ENCODE peak calls at places on chromosomes 3 and 15, in ten cellular contexts. One of them, this sample, is unnamed.

GRCh38 chr3:141122455-141123030 is 71.4 kb downstream of the SPSB4 start:
- DNase-seq in psoas muscle: no peak
- DNase-seq in HFF-Myc: no peak
- DNase-seq in IMR-90: no peak
- DNase-seq in GM20000: no peak
- DNase-seq in bronchial epithelial cell: no peak
- DNase-seq in neural crest cell: no peak
- DNase-seq in Calu3: no peak
- DNase-seq in BJ: no peak
- DNase-seq in RWPE1: no peak
- DNase-seq in this sample: no peak

GRCh38 chr15:101325263-101326025 is 30.4 kb upstream of the SNRPA1 start:
- DNase-seq in HFF-Myc: no peak
- DNase-seq in psoas muscle: no peak
- DNase-seq in neural crest cell: no peak
- DNase-seq in IMR-90: no peak
- DNase-seq in GM20000: no peak
- DNase-seq in Calu3: no peak
- DNase-seq in bronchial epithelial cell: no peak
- DNase-seq in RWPE1: no peak
- DNase-seq in BJ: no peak
- DNase-seq in this sample: no peak

GRCh38 chr3:175246766-175247165 is 387.6 kb downstream of the NAALADL2 start:
- DNase-seq in RWPE1: no peak
- DNase-seq in IMR-90: peak; percentile 41
- DNase-seq in GM20000: no peak
- DNase-seq in bronchial epithelial cell: no peak
- DNase-seq in BJ: no peak
- DNase-seq in neural crest cell: no peak
- DNase-seq in HFF-Myc: no peak
- DNase-seq in Calu3: no peak
- DNase-seq in psoas muscle: no peak
- DNase-seq in this sample: no peak

GRCh38 chr15:36643551-36643950 is 64.1 kb downstream of the CDIN1 start:
- DNase-seq in HFF-Myc: no peak
- DNase-seq in RWPE1: peak; percentile 17
- DNase-seq in BJ: no peak
- DNase-seq in IMR-90: peak; percentile 29
- DNase-seq in Calu3: peak; percentile 0
- DNase-seq in GM20000: no peak
- DNase-seq in psoas muscle: no peak
- DNase-seq in bronchial epithelial cell: peak; percentile 44
- DNase-seq in neural crest cell: no peak
- DNase-seq in this sample: no peak

GRCh38 chr3:20316238-20316637 is 130.2 kb upstream of the SGO1 start:
- DNase-seq in bronchial epithelial cell: no peak
- DNase-seq in neural crest cell: no peak
- DNase-seq in RWPE1: no peak
- DNase-seq in HFF-Myc: no peak
- DNase-seq in BJ: no peak
- DNase-seq in Calu3: no peak
- DNase-seq in GM20000: no peak
- DNase-seq in psoas muscle: no peak
- DNase-seq in IMR-90: no peak
- DNase-seq in this sample: no peak

GRCh38 chr3:178748874-178749273 is 212.6 kb downstream of the KCNMB2 start:
- DNase-seq in IMR-90: no peak
- DNase-seq in psoas muscle: no peak
- DNase-seq in BJ: no peak
- DNase-seq in HFF-Myc: no peak
- DNase-seq in RWPE1: no peak
- DNase-seq in bronchial epithelial cell: no peak
- DNase-seq in Calu3: no peak
- DNase-seq in GM20000: no peak
- DNase-seq in neural crest cell: no peak
- DNase-seq in this sample: no peak

GRCh38 chr3:115232167-115232566 is 85.1 kb upstream of the ZBTB20 start:
- DNase-seq in BJ: no peak
- DNase-seq in neural crest cell: no peak
- DNase-seq in psoas muscle: no peak
- DNase-seq in RWPE1: no peak
- DNase-seq in bronchial epithelial cell: no peak
- DNase-seq in Calu3: no peak
- DNase-seq in HFF-Myc: no peak
- DNase-seq in IMR-90: peak; percentile 41
- DNase-seq in GM20000: no peak
- DNase-seq in this sample: no peak

GRCh38 chr3:66372681-66373350 is 128.0 kb downstream of the LRIG1 start:
- DNase-seq in IMR-90: peak; percentile 20
- DNase-seq in Calu3: no peak
- DNase-seq in psoas muscle: no peak
- DNase-seq in neural crest cell: no peak
- DNase-seq in HFF-Myc: no peak
- DNase-seq in bronchial epithelial cell: peak; percentile 21
- DNase-seq in RWPE1: no peak
- DNase-seq in BJ: no peak
- DNase-seq in GM20000: peak; percentile 36
- DNase-seq in this sample: no peak

GRCh38 chr15:89004726-89005030 is 83.6 kb upstream of the ABHD2 start:
- DNase-seq in IMR-90: no peak
- DNase-seq in GM20000: no peak
- DNase-seq in HFF-Myc: no peak
- DNase-seq in RWPE1: no peak
- DNase-seq in neural crest cell: no peak
- DNase-seq in bronchial epithelial cell: no peak
- DNase-seq in Calu3: no peak
- DNase-seq in psoas muscle: no peak
- DNase-seq in BJ: no peak
- DNase-seq in this sample: no peak

GRCh38 chr15:89002830-89003229 is 85.4 kb upstream of the ABHD2 start:
- DNase-seq in RWPE1: no peak
- DNase-seq in Calu3: no peak
- DNase-seq in neural crest cell: no peak
- DNase-seq in BJ: no peak
- DNase-seq in HFF-Myc: no peak
- DNase-seq in psoas muscle: no peak
- DNase-seq in IMR-90: no peak
- DNase-seq in GM20000: no peak
- DNase-seq in bronchial epithelial cell: no peak
- DNase-seq in this sample: no peak

GRCh38 chr15:89007989-89008388 is 80.3 kb upstream of the ABHD2 start:
- DNase-seq in bronchial epithelial cell: no peak
- DNase-seq in GM20000: no peak
- DNase-seq in BJ: no peak
- DNase-seq in RWPE1: no peak
- DNase-seq in neural crest cell: no peak
- DNase-seq in IMR-90: no peak
- DNase-seq in Calu3: no peak
- DNase-seq in psoas muscle: no peak
- DNase-seq in HFF-Myc: no peak
- DNase-seq in this sample: no peak

GRCh38 chr15:89002281-89002761 is 85.9 kb upstream of the ABHD2 start:
- DNase-seq in BJ: peak; percentile 80
- DNase-seq in IMR-90: peak; percentile 90
- DNase-seq in HFF-Myc: peak; percentile 69
- DNase-seq in psoas muscle: no peak
- DNase-seq in RWPE1: no peak
- DNase-seq in bronchial epithelial cell: no peak
- DNase-seq in Calu3: no peak
- DNase-seq in neural crest cell: no peak
- DNase-seq in GM20000: peak; percentile 37
- DNase-seq in this sample: no peak

DNA sequence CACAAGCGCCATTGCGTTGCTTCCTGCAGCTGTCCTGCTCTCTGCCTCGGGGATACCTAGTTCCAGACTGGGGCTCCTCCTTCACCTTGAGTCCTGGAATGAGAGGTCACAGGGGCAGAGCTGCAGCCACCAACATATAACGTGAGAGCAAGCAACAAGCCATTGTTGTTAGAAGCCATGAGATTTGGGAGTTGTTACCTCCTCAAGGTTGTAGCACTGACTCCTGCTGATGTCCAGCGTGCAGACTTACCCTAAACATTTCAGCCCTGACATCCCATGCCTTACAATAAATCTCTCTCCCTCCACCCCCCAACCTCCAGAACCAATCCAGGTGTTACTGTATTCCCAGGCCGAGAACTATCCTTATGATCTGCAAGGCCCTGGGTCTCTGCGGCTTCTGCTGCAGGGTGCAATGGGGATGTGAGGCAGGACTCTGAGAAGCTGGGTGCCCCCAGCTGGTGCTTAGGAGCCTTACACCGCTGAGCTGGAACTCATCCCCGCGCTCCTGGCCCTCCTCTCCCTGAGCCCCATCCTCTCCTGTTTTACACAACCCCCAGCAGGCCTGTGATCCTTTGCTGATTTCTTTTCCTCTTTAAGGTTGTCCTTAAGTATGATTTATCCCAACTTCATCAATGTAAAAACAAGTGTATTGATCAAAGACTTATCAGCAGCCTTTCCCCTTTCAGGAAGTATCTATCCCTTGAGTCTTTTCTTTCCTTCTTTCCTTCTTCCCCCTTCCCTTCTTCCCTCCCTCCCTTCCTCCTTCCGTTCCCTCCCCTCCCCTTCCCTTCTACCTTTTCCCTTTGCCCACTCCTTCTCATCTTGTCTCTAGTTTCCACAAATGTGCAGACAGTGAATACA is 84.2 kb upstream of the ABHD2 start:
- DNase-seq in bronchial epithelial cell: peak; percentile 22
- DNase-seq in RWPE1: no peak
- DNase-seq in HFF-Myc: no peak
- DNase-seq in GM20000: no peak
- DNase-seq in psoas muscle: peak; percentile 69
- DNase-seq in Calu3: no peak
- DNase-seq in BJ: no peak
- DNase-seq in neural crest cell: peak; percentile 25
- DNase-seq in IMR-90: peak; percentile 73
- DNase-seq in this sample: no peak
- TF ChIP-seq CTCF in bronchial epithelial cell: peak; percentile 58
- TF ChIP-seq CTCF in RWPE1: no peak
- TF ChIP-seq CTCF in HFF-Myc: no peak
- TF ChIP-seq CTCF in GM20000: peak; percentile 14
- TF ChIP-seq CTCF in psoas muscle: peak; percentile 30
- TF ChIP-seq CTCF in Calu3: no peak
- TF ChIP-seq CTCF in BJ: peak; percentile 51
- TF ChIP-seq CTCF in neural crest cell: peak; percentile 44
- TF ChIP-seq CTCF in IMR-90: peak; percentile 70
- TF ChIP-seq CTCF in this sample: peak; percentile 85

GRCh38 chr3:179842061-179842460 is 189.2 kb downstream of the USP13 start:
- DNase-seq in bronchial epithelial cell: peak; percentile 31
- DNase-seq in HFF-Myc: no peak
- DNase-seq in RWPE1: no peak
- DNase-seq in IMR-90: peak; percentile 10
- DNase-seq in psoas muscle: no peak
- DNase-seq in Calu3: no peak
- DNase-seq in neural crest cell: no peak
- DNase-seq in BJ: no peak
- DNase-seq in GM20000: no peak
- DNase-seq in this sample: no peak

GRCh38 chr3:179840985-179841384 is 188.1 kb downstream of the USP13 start:
- DNase-seq in neural crest cell: no peak
- DNase-seq in IMR-90: peak; percentile 67
- DNase-seq in GM20000: no peak
- DNase-seq in BJ: no peak
- DNase-seq in HFF-Myc: peak; percentile 12
- DNase-seq in RWPE1: peak; percentile 57
- DNase-seq in bronchial epithelial cell: peak; percentile 73
- DNase-seq in psoas muscle: no peak
- DNase-seq in Calu3: peak; percentile 70
- DNase-seq in this sample: no peak

GRCh38 chr3:179833294-179833693 is 180.5 kb downstream of the USP13 start:
- DNase-seq in BJ: no peak
- DNase-seq in GM20000: no peak
- DNase-seq in HFF-Myc: no peak
- DNase-seq in psoas muscle: no peak
- DNase-seq in Calu3: no peak
- DNase-seq in neural crest cell: no peak
- DNase-seq in IMR-90: no peak
- DNase-seq in RWPE1: no peak
- DNase-seq in bronchial epithelial cell: no peak
- DNase-seq in this sample: no peak

GRCh38 chr3:179832333-179832854 is 179.6 kb downstream of the USP13 start:
- DNase-seq in RWPE1: no peak
- DNase-seq in bronchial epithelial cell: no peak
- DNase-seq in neural crest cell: no peak
- DNase-seq in BJ: no peak
- DNase-seq in Calu3: no peak
- DNase-seq in HFF-Myc: no peak
- DNase-seq in GM20000: no peak
- DNase-seq in IMR-90: no peak
- DNase-seq in psoas muscle: no peak
- DNase-seq in this sample: no peak

DNA sequence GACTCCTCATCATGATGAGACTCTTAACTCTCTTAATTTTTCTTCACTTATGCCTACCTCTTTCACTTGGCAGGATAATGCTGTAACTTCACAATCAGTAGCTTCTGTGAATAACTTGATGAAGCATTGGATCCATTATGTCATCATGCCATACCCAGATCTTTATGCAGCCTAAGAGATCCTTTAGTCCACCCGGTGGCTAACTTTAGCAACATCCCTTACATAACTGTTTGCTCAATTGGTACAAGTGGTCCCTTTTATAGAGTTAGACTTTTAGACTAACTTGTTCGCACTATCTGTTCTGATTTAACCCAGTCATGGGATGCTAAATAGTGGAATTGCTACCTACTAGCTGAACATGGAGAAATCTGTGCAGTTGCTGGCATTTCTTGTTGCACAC is 184.5 kb downstream of the USP13 start:
- DNase-seq in GM20000: no peak
- DNase-seq in HFF-Myc: no peak
- DNase-seq in neural crest cell: no peak
- DNase-seq in bronchial epithelial cell: peak; percentile 10
- DNase-seq in Calu3: no peak
- DNase-seq in psoas muscle: no peak
- DNase-seq in RWPE1: peak; percentile 6
- DNase-seq in IMR-90: peak; percentile 24
- DNase-seq in BJ: no peak
- DNase-seq in this sample: no peak
- TF ChIP-seq CTCF in GM20000: no peak
- TF ChIP-seq CTCF in HFF-Myc: no peak
- TF ChIP-seq CTCF in neural crest cell: peak; percentile 14
- TF ChIP-seq CTCF in bronchial epithelial cell: no peak
- TF ChIP-seq CTCF in Calu3: no peak
- TF ChIP-seq CTCF in psoas muscle: no peak
- TF ChIP-seq CTCF in RWPE1: no peak
- TF ChIP-seq CTCF in IMR-90: peak; percentile 6
- TF ChIP-seq CTCF in BJ: peak; percentile 2
- TF ChIP-seq CTCF in this sample: no peak

GRCh38 chr15:62067448-62068044 is 769 bp downstream of the C2CD4A start:
- DNase-seq in IMR-90: no peak
- DNase-seq in Calu3: peak; percentile 49
- DNase-seq in HFF-Myc: no peak
- DNase-seq in psoas muscle: peak; percentile 64
- DNase-seq in bronchial epithelial cell: no peak
- DNase-seq in GM20000: peak; percentile 36
- DNase-seq in BJ: no peak
- DNase-seq in RWPE1: no peak
- DNase-seq in neural crest cell: no peak
- DNase-seq in this sample: no peak

GRCh38 chr15:62068787-62069170 is 2.0 kb downstream of the C2CD4A start:
- DNase-seq in HFF-Myc: no peak
- DNase-seq in bronchial epithelial cell: peak; percentile 51
- DNase-seq in BJ: no peak
- DNase-seq in RWPE1: no peak
- DNase-seq in GM20000: no peak
- DNase-seq in neural crest cell: no peak
- DNase-seq in psoas muscle: no peak
- DNase-seq in Calu3: no peak
- DNase-seq in IMR-90: no peak
- DNase-seq in this sample: no peak

GRCh38 chr15:62068071-62068786 is 1.5 kb downstream of the C2CD4A start:
- DNase-seq in RWPE1: no peak
- DNase-seq in BJ: no peak
- DNase-seq in Calu3: peak; percentile 77
- DNase-seq in bronchial epithelial cell: no peak
- DNase-seq in GM20000: peak; percentile 57
- DNase-seq in HFF-Myc: no peak
- DNase-seq in psoas muscle: peak; percentile 70
- DNase-seq in neural crest cell: peak; percentile 41
- DNase-seq in IMR-90: no peak
- DNase-seq in this sample: no peak

GRCh38 chr15:62069551-62069950 is 2.8 kb downstream of the C2CD4A start:
- DNase-seq in HFF-Myc: no peak
- DNase-seq in IMR-90: no peak
- DNase-seq in neural crest cell: no peak
- DNase-seq in BJ: no peak
- DNase-seq in psoas muscle: no peak
- DNase-seq in RWPE1: no peak
- DNase-seq in bronchial epithelial cell: no peak
- DNase-seq in Calu3: no peak
- DNase-seq in GM20000: no peak
- DNase-seq in this sample: no peak

DNA sequence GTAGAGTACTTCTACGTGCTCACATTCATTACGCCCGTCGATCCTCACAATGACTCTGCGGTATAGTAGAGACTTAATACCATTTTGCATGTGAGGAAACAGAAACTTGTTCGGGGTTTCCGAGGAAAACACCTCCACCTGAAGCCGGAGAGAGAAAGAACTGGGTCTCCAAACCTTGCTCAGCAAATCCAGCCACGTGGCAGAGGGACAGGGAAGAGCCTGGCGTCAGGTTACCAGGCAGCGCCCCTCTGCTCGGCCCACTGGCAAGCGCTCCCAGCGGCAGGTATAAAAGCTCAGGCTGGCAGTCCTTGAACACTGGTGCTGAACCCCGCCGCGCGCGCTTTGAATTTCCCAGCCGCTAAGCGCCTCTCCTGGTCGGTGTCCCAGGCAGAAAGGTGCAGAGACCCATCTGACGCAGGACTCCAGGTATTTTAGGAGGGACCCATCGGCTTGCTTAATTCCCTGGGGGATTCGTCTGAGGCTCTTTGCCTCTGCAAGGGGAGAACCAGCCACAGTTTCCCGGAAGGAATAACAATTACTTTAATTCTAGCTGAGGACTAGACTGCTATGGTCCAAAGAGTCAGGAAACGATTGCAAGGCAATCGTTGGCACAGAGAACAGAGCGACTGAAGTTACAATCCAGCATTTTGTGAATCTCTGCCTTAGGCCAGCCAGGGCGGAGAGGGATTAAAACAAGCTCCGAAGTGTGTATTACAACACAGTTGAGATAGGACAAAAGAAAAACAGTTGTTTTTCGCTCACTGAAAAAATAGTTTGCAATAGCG is at the start of gene C2CD4A:
- DNase-seq in HFF-Myc: no peak
- DNase-seq in bronchial epithelial cell: peak; percentile 58
- DNase-seq in psoas muscle: peak; percentile 74
- DNase-seq in Calu3: peak; percentile 96
- DNase-seq in IMR-90: peak; percentile 42
- DNase-seq in BJ: no peak
- DNase-seq in neural crest cell: peak; percentile 23
- DNase-seq in RWPE1: peak; percentile 57
- DNase-seq in GM20000: peak; percentile 47
- DNase-seq in this sample: no peak
- TF ChIP-seq CTCF in HFF-Myc: no peak
- TF ChIP-seq CTCF in bronchial epithelial cell: peak; percentile 47
- TF ChIP-seq CTCF in psoas muscle: peak; percentile 29
- TF ChIP-seq CTCF in Calu3: no peak
- TF ChIP-seq CTCF in IMR-90: peak; percentile 12
- TF ChIP-seq CTCF in BJ: peak; percentile 21
- TF ChIP-seq CTCF in neural crest cell: no peak
- TF ChIP-seq CTCF in RWPE1: peak; percentile 38
- TF ChIP-seq CTCF in GM20000: no peak
- TF ChIP-seq CTCF in this sample: peak; percentile 16

GRCh38 chr15:53068671-53069070 is 278.5 kb upstream of the ONECUT1 start:
- DNase-seq in HFF-Myc: no peak
- DNase-seq in bronchial epithelial cell: no peak
- DNase-seq in psoas muscle: no peak
- DNase-seq in IMR-90: no peak
- DNase-seq in BJ: no peak
- DNase-seq in GM20000: no peak
- DNase-seq in Calu3: no peak
- DNase-seq in neural crest cell: no peak
- DNase-seq in RWPE1: no peak
- DNase-seq in this sample: no peak
- TF ChIP-seq CTCF in HFF-Myc: no peak
- TF ChIP-seq CTCF in bronchial epithelial cell: no peak
- TF ChIP-seq CTCF in psoas muscle: no peak
- TF ChIP-seq CTCF in IMR-90: no peak
- TF ChIP-seq CTCF in BJ: no peak
- TF ChIP-seq CTCF in GM20000: no peak
- TF ChIP-seq CTCF in Calu3: no peak
- TF ChIP-seq CTCF in neural crest cell: no peak
- TF ChIP-seq CTCF in RWPE1: no peak
- TF ChIP-seq CTCF in this sample: no peak